ENCODE peak calls at places on chromosomes 12 and 14, in eight cellular contexts. One of them, this sample, is unnamed. For H3K36me3, the result is how much of the 10 kb centered on the place peaks cover.

GRCh38 chr14:100590726-100591452 is 3.7 kb upstream of the BEGAIN start:
- DNase-seq in GM06990: no peak
- DNase-seq in adrenal gland: no peak
- DNase-seq in Peyer's patch: peak
- DNase-seq in heart left ventricle: peak
- DNase-seq in Panc1: no peak
- DNase-seq in upper lobe of left lung: no peak
- DNase-seq in astrocyte: no peak
- DNase-seq in this sample: no peak

GRCh38 chr14:51996148-51996746 is 6.9 kb downstream of the RTRAF start:
- DNase-seq in GM06990: no peak
- DNase-seq in adrenal gland: no peak
- DNase-seq in Peyer's patch: no peak
- DNase-seq in heart left ventricle: no peak
- DNase-seq in Panc1: no peak
- DNase-seq in upper lobe of left lung: no peak
- DNase-seq in astrocyte: peak
- DNase-seq in this sample: no peak

GRCh38 chr14:26791117-26791806 is 193.4 kb upstream of the NOVA1 start:
- DNase-seq in GM06990: no peak
- DNase-seq in adrenal gland: no peak
- DNase-seq in Peyer's patch: no peak
- DNase-seq in heart left ventricle: no peak
- DNase-seq in Panc1: no peak
- DNase-seq in upper lobe of left lung: no peak
- DNase-seq in astrocyte: no peak
- DNase-seq in this sample: no peak

GRCh38 chr14:44586910-44587309 is 79.8 kb upstream of the FSCB start:
- DNase-seq in GM06990: no peak
- DNase-seq in adrenal gland: no peak
- DNase-seq in Peyer's patch: no peak
- DNase-seq in heart left ventricle: no peak
- DNase-seq in Panc1: no peak
- DNase-seq in upper lobe of left lung: no peak
- DNase-seq in astrocyte: no peak
- DNase-seq in this sample: no peak

GRCh38 chr14:22837059-22837749 is 819 bp downstream of the MMP14 start:
- DNase-seq in GM06990: no peak
- DNase-seq in adrenal gland: peak
- DNase-seq in Peyer's patch: peak
- DNase-seq in heart left ventricle: peak
- DNase-seq in Panc1: no peak
- DNase-seq in upper lobe of left lung: no peak
- DNase-seq in astrocyte: no peak
- DNase-seq in this sample: no peak

GRCh38 chr12:49545815-49546214 is 7.0 kb downstream of the KCNH3 start:
- DNase-seq in GM06990: no peak
- DNase-seq in adrenal gland: no peak
- DNase-seq in Peyer's patch: no peak
- DNase-seq in heart left ventricle: no peak
- DNase-seq in Panc1: no peak
- DNase-seq in upper lobe of left lung: no peak
- DNase-seq in astrocyte: no peak
- DNase-seq in this sample: no peak

GRCh38 chr12:126617312-126617711 is 1552.1 kb downstream of the AACS start:
- DNase-seq in GM06990: no peak
- DNase-seq in adrenal gland: peak
- DNase-seq in Peyer's patch: no peak
- DNase-seq in heart left ventricle: no peak
- DNase-seq in Panc1: no peak
- DNase-seq in upper lobe of left lung: no peak
- DNase-seq in astrocyte: no peak
- DNase-seq in this sample: no peak

GRCh38 chr14:72519543-72519942 is 374.4 kb downstream of the DPF3 start:
- DNase-seq in GM06990: peak
- DNase-seq in adrenal gland: no peak
- DNase-seq in Peyer's patch: no peak
- DNase-seq in heart left ventricle: no peak
- DNase-seq in Panc1: no peak
- DNase-seq in upper lobe of left lung: no peak
- DNase-seq in astrocyte: no peak
- DNase-seq in this sample: no peak

GRCh38 chr12:2958432-2959193 is 584 bp upstream of the TEAD4 start:
- DNase-seq in GM06990: no peak
- DNase-seq in adrenal gland: no peak
- DNase-seq in Peyer's patch: no peak
- DNase-seq in heart left ventricle: peak
- DNase-seq in Panc1: no peak
- DNase-seq in upper lobe of left lung: peak
- DNase-seq in astrocyte: peak
- DNase-seq in this sample: no peak

GRCh38 chr12:62400135-62400534 is 66.5 kb upstream of the MON2 start:
- DNase-seq in GM06990: no peak
- DNase-seq in adrenal gland: no peak
- DNase-seq in Peyer's patch: no peak
- DNase-seq in heart left ventricle: no peak
- DNase-seq in Panc1: no peak
- DNase-seq in upper lobe of left lung: no peak
- DNase-seq in astrocyte: no peak
- DNase-seq in this sample: no peak

GRCh38 chr12:113569841-113570240 is 98.2 kb upstream of the LHX5 start:
- DNase-seq in GM06990: no peak
- DNase-seq in adrenal gland: no peak
- DNase-seq in Peyer's patch: no peak
- DNase-seq in heart left ventricle: no peak
- DNase-seq in Panc1: no peak
- DNase-seq in upper lobe of left lung: no peak
- DNase-seq in astrocyte: no peak
- DNase-seq in this sample: no peak

GRCh38 chr12:109832534-109833306 is 478 bp downstream of the TRPV4 start:
- DNase-seq in GM06990: no peak
- DNase-seq in adrenal gland: no peak
- DNase-seq in Peyer's patch: no peak
- DNase-seq in heart left ventricle: peak
- DNase-seq in Panc1: no peak
- DNase-seq in upper lobe of left lung: no peak
- DNase-seq in astrocyte: no peak
- DNase-seq in this sample: no peak

GRCh38 chr12:132781938-132782337 is 20.3 kb upstream of the ANKLE2 start:
- DNase-seq in GM06990: no peak
- DNase-seq in adrenal gland: no peak
- DNase-seq in Peyer's patch: no peak
- DNase-seq in heart left ventricle: no peak
- DNase-seq in Panc1: no peak
- DNase-seq in upper lobe of left lung: no peak
- DNase-seq in astrocyte: no peak
- DNase-seq in this sample: no peak

GRCh38 chr12:129610601-129611120 is 293.2 kb downstream of the TMEM132D start:
- DNase-seq in GM06990: no peak
- DNase-seq in adrenal gland: no peak
- DNase-seq in Peyer's patch: no peak
- DNase-seq in heart left ventricle: no peak
- DNase-seq in Panc1: no peak
- DNase-seq in upper lobe of left lung: no peak
- DNase-seq in astrocyte: no peak
- DNase-seq in this sample: no peak

GRCh38 chr12:63882844-63883243 is 38.3 kb downstream of the SRGAP1 start:
- DNase-seq in GM06990: no peak
- DNase-seq in adrenal gland: no peak
- DNase-seq in Peyer's patch: no peak
- DNase-seq in heart left ventricle: no peak
- DNase-seq in Panc1: no peak
- DNase-seq in upper lobe of left lung: no peak
- DNase-seq in astrocyte: no peak
- DNase-seq in this sample: no peak

GRCh38 chr14:97413991-97414717 is 617.0 kb downstream of the VRK1 start:
- DNase-seq in GM06990: no peak
- DNase-seq in adrenal gland: no peak
- DNase-seq in Peyer's patch: no peak
- DNase-seq in heart left ventricle: no peak
- DNase-seq in Panc1: no peak
- DNase-seq in upper lobe of left lung: no peak
- DNase-seq in astrocyte: no peak
- DNase-seq in this sample: no peak

GRCh38 chr14:50813544-50813863 is 17.5 kb downstream of the NIN start:
- DNase-seq in GM06990: peak
- DNase-seq in adrenal gland: no peak
- DNase-seq in Peyer's patch: no peak
- DNase-seq in heart left ventricle: no peak
- DNase-seq in Panc1: no peak
- DNase-seq in upper lobe of left lung: no peak
- DNase-seq in astrocyte: no peak
- DNase-seq in this sample: no peak

GRCh38 chr12:13474381-13474780 is 277.9 kb downstream of the EMP1 start:
- DNase-seq in GM06990: no peak
- DNase-seq in adrenal gland: no peak
- DNase-seq in Peyer's patch: no peak
- DNase-seq in heart left ventricle: no peak
- DNase-seq in Panc1: no peak
- DNase-seq in upper lobe of left lung: no peak
- DNase-seq in astrocyte: no peak
- DNase-seq in this sample: no peak

GRCh38 chr12:62162214-62162613 is 98.0 kb upstream of the USP15 start:
- DNase-seq in GM06990: no peak
- DNase-seq in adrenal gland: no peak
- DNase-seq in Peyer's patch: no peak
- DNase-seq in heart left ventricle: no peak
- DNase-seq in Panc1: no peak
- DNase-seq in upper lobe of left lung: no peak
- DNase-seq in astrocyte: no peak
- DNase-seq in this sample: no peak

GRCh38 chr12:75818863-75819262 is 212.7 kb downstream of the PHLDA1 start:
- DNase-seq in GM06990: no peak
- DNase-seq in adrenal gland: no peak
- DNase-seq in Peyer's patch: no peak
- DNase-seq in heart left ventricle: no peak
- DNase-seq in Panc1: no peak
- DNase-seq in upper lobe of left lung: no peak
- DNase-seq in astrocyte: peak
- DNase-seq in this sample: no peak

GRCh38 chr12:84585996-84586395 is 326.6 kb downstream of the SLC6A15 start:
- DNase-seq in GM06990: no peak
- DNase-seq in adrenal gland: no peak
- DNase-seq in Peyer's patch: no peak
- DNase-seq in heart left ventricle: no peak
- DNase-seq in Panc1: no peak
- DNase-seq in upper lobe of left lung: no peak
- DNase-seq in astrocyte: peak
- DNase-seq in this sample: peak

DNA sequence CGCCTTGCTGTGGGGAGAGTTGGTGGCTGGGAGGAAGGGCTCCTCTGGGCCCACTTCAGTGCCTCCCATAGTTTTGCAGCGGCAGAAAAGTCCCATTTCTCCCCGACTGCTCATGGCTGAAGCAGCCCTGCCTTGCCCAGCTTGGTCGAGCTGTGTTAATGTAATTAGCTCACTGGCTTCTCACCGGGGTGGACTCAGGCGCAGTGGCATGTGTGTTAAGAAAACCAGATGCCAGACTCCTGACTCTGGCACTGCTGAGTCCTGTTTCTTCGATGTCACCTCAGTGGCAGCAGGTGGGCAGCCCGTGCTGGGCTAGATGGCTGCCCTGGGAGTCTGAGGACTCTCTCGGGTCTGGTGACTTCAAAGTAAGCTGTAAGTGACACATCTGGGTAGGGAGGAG is 47.4 kb downstream of the CHST11 start:
- DNase-seq in GM06990: no peak
- DNase-seq in adrenal gland: no peak
- DNase-seq in Peyer's patch: no peak
- DNase-seq in heart left ventricle: no peak
- DNase-seq in Panc1: no peak
- DNase-seq in upper lobe of left lung: no peak
- DNase-seq in astrocyte: no peak
- DNase-seq in this sample: no peak
- H3K36me3 ChIP-seq in GM06990: under half
- H3K36me3 ChIP-seq in adrenal gland: under half
- H3K36me3 ChIP-seq in Peyer's patch: under half
- H3K36me3 ChIP-seq in heart left ventricle: under half
- H3K36me3 ChIP-seq in Panc1: under half
- H3K36me3 ChIP-seq in upper lobe of left lung: under half
- H3K36me3 ChIP-seq in astrocyte: under half
- H3K36me3 ChIP-seq in this sample: under half

GRCh38 chr14:94005324-94005723 is 8.2 kb downstream of the CCDC197 start:
- DNase-seq in GM06990: no peak
- DNase-seq in adrenal gland: no peak
- DNase-seq in Peyer's patch: no peak
- DNase-seq in heart left ventricle: no peak
- DNase-seq in Panc1: no peak
- DNase-seq in upper lobe of left lung: no peak
- DNase-seq in astrocyte: no peak
- DNase-seq in this sample: no peak
- TF ChIP-seq CTCF in GM06990: peak
- TF ChIP-seq CTCF in adrenal gland: peak
- TF ChIP-seq CTCF in Peyer's patch: peak
- TF ChIP-seq CTCF in heart left ventricle: no peak
- TF ChIP-seq CTCF in Panc1: peak
- TF ChIP-seq CTCF in upper lobe of left lung: no peak
- TF ChIP-seq CTCF in astrocyte: peak
- TF ChIP-seq CTCF in this sample: peak

GRCh38 chr14:67409461-67409860 is 2.5 kb downstream of the PLEK2 start:
- DNase-seq in GM06990: no peak
- DNase-seq in adrenal gland: no peak
- DNase-seq in Peyer's patch: peak
- DNase-seq in heart left ventricle: no peak
- DNase-seq in Panc1: no peak
- DNase-seq in upper lobe of left lung: no peak
- DNase-seq in astrocyte: no peak
- DNase-seq in this sample: no peak

GRCh38 chr14:67410313-67410712 is 1.7 kb downstream of the PLEK2 start:
- DNase-seq in GM06990: no peak
- DNase-seq in adrenal gland: no peak
- DNase-seq in Peyer's patch: peak
- DNase-seq in heart left ventricle: no peak
- DNase-seq in Panc1: no peak
- DNase-seq in upper lobe of left lung: no peak
- DNase-seq in astrocyte: no peak
- DNase-seq in this sample: no peak

GRCh38 chr14:67413806-67414769 is 2.1 kb upstream of the PLEK2 start:
- DNase-seq in GM06990: no peak
- DNase-seq in adrenal gland: no peak
- DNase-seq in Peyer's patch: no peak
- DNase-seq in heart left ventricle: no peak
- DNase-seq in Panc1: no peak
- DNase-seq in upper lobe of left lung: peak
- DNase-seq in astrocyte: peak
- DNase-seq in this sample: peak

GRCh38 chr14:67411820-67412421 is at the start of gene PLEK2:
- DNase-seq in GM06990: no peak
- DNase-seq in adrenal gland: peak
- DNase-seq in Peyer's patch: peak
- DNase-seq in heart left ventricle: peak
- DNase-seq in Panc1: no peak
- DNase-seq in upper lobe of left lung: peak
- DNase-seq in astrocyte: no peak
- DNase-seq in this sample: no peak

GRCh38 chr14:67411375-67411774 is 590 bp downstream of the PLEK2 start:
- DNase-seq in GM06990: no peak
- DNase-seq in adrenal gland: no peak
- DNase-seq in Peyer's patch: no peak
- DNase-seq in heart left ventricle: no peak
- DNase-seq in Panc1: no peak
- DNase-seq in upper lobe of left lung: no peak
- DNase-seq in astrocyte: no peak
- DNase-seq in this sample: no peak
- H3K4me3 ChIP-seq in GM06990: no peak
- H3K4me3 ChIP-seq in adrenal gland: no peak
- H3K4me3 ChIP-seq in Peyer's patch: peak
- H3K4me3 ChIP-seq in heart left ventricle: peak
- H3K4me3 ChIP-seq in Panc1: peak
- H3K4me3 ChIP-seq in upper lobe of left lung: peak
- H3K4me3 ChIP-seq in astrocyte: peak
- H3K4me3 ChIP-seq in this sample: peak

GRCh38 chr12:116006141-116006540 is 271.4 kb downstream of the MED13L start:
- DNase-seq in GM06990: no peak
- DNase-seq in adrenal gland: no peak
- DNase-seq in Peyer's patch: no peak
- DNase-seq in heart left ventricle: no peak
- DNase-seq in Panc1: no peak
- DNase-seq in upper lobe of left lung: no peak
- DNase-seq in astrocyte: no peak
- DNase-seq in this sample: no peak
- H3K36me3 ChIP-seq in GM06990: under half
- H3K36me3 ChIP-seq in adrenal gland: under half
- H3K36me3 ChIP-seq in Peyer's patch: under half
- H3K36me3 ChIP-seq in heart left ventricle: under half
- H3K36me3 ChIP-seq in Panc1: under half
- H3K36me3 ChIP-seq in upper lobe of left lung: half or more
- H3K36me3 ChIP-seq in astrocyte: under half
- H3K36me3 ChIP-seq in this sample: under half

This sample was measured in BJ.